ENCODE peak calls at places on chromosome 1, in nine cellular contexts. One of them, this sample, is unnamed. For H3K4me1 and H3K27me3, the result is how much of the 10 kb centered on the place peaks cover.

GRCh38 chr1:17790383-17791054 is 35.4 kb downstream of the ACTL8 start:
- DNase-seq in cardiac muscle cell: no peak
- DNase-seq in heart left ventricle: no peak
- DNase-seq in A673: no peak
- DNase-seq in fibroblast of lung: no peak
- DNase-seq in IMR-90: no peak
- DNase-seq in CD8-positive, alpha-beta T cell: no peak
- DNase-seq in BE2C: no peak
- DNase-seq in HCT116: no peak
- DNase-seq in this sample: peak

GRCh38 chr1:205916541-205916940 is 26.7 kb downstream of the SLC26A9 start:
- DNase-seq in cardiac muscle cell: no peak
- DNase-seq in heart left ventricle: no peak
- DNase-seq in A673: no peak
- DNase-seq in fibroblast of lung: peak
- DNase-seq in IMR-90: peak
- DNase-seq in CD8-positive, alpha-beta T cell: no peak
- DNase-seq in BE2C: no peak
- DNase-seq in HCT116: no peak
- DNase-seq in this sample: no peak

GRCh38 chr1:41416552-41417334 is 55.5 kb downstream of the FOXO6 start:
- DNase-seq in cardiac muscle cell: peak
- DNase-seq in heart left ventricle: peak
- DNase-seq in A673: peak
- DNase-seq in fibroblast of lung: peak
- DNase-seq in IMR-90: peak
- DNase-seq in CD8-positive, alpha-beta T cell: peak
- DNase-seq in BE2C: peak
- DNase-seq in HCT116: peak
- DNase-seq in this sample: no peak

GRCh38 chr1:207972350-207972749 is 61.4 kb upstream of the CD34 start:
- DNase-seq in cardiac muscle cell: no peak
- DNase-seq in heart left ventricle: no peak
- DNase-seq in A673: no peak
- DNase-seq in fibroblast of lung: no peak
- DNase-seq in IMR-90: no peak
- DNase-seq in CD8-positive, alpha-beta T cell: no peak
- DNase-seq in BE2C: no peak
- DNase-seq in HCT116: no peak
- DNase-seq in this sample: no peak

GRCh38 chr1:161737625-161738024 is 12.0 kb upstream of the DUSP12 start:
- DNase-seq in cardiac muscle cell: no peak
- DNase-seq in heart left ventricle: no peak
- DNase-seq in A673: no peak
- DNase-seq in fibroblast of lung: no peak
- DNase-seq in IMR-90: no peak
- DNase-seq in CD8-positive, alpha-beta T cell: no peak
- DNase-seq in BE2C: no peak
- DNase-seq in HCT116: no peak
- DNase-seq in this sample: no peak

GRCh38 chr1:157156058-157156541 is 17.9 kb upstream of the ETV3 start:
- DNase-seq in cardiac muscle cell: peak
- DNase-seq in heart left ventricle: peak
- DNase-seq in A673: peak
- DNase-seq in fibroblast of lung: peak
- DNase-seq in IMR-90: peak
- DNase-seq in CD8-positive, alpha-beta T cell: peak
- DNase-seq in BE2C: peak
- DNase-seq in HCT116: peak
- DNase-seq in this sample: peak

GRCh38 chr1:10415211-10415930 is 14.9 kb upstream of the CENPS start:
- DNase-seq in cardiac muscle cell: peak
- DNase-seq in heart left ventricle: no peak
- DNase-seq in A673: peak
- DNase-seq in fibroblast of lung: peak
- DNase-seq in IMR-90: peak
- DNase-seq in CD8-positive, alpha-beta T cell: no peak
- DNase-seq in BE2C: no peak
- DNase-seq in HCT116: no peak
- DNase-seq in this sample: peak

GRCh38 chr1:32892368-32893197 is 6.3 kb downstream of the HPCA start:
- DNase-seq in cardiac muscle cell: peak
- DNase-seq in heart left ventricle: no peak
- DNase-seq in A673: peak
- DNase-seq in fibroblast of lung: peak
- DNase-seq in IMR-90: no peak
- DNase-seq in CD8-positive, alpha-beta T cell: peak
- DNase-seq in BE2C: peak
- DNase-seq in HCT116: no peak
- DNase-seq in this sample: no peak

GRCh38 chr1:203424861-203425667 is 50.5 kb upstream of the PRELP start:
- DNase-seq in cardiac muscle cell: no peak
- DNase-seq in heart left ventricle: no peak
- DNase-seq in A673: no peak
- DNase-seq in fibroblast of lung: no peak
- DNase-seq in IMR-90: peak
- DNase-seq in CD8-positive, alpha-beta T cell: no peak
- DNase-seq in BE2C: peak
- DNase-seq in HCT116: no peak
- DNase-seq in this sample: no peak
- H3K4me3 ChIP-seq in cardiac muscle cell: no peak
- H3K4me3 ChIP-seq in heart left ventricle: no peak
- H3K4me3 ChIP-seq in A673: no peak
- H3K4me3 ChIP-seq in fibroblast of lung: no peak
- H3K4me3 ChIP-seq in IMR-90: no peak
- H3K4me3 ChIP-seq in CD8-positive, alpha-beta T cell: no peak
- H3K4me3 ChIP-seq in BE2C: no peak
- H3K4me3 ChIP-seq in HCT116: no peak
- H3K4me3 ChIP-seq in this sample: no peak

GRCh38 chr1:9167638-9168037 is 38.7 kb upstream of the GPR157 start:
- DNase-seq in cardiac muscle cell: no peak
- DNase-seq in heart left ventricle: no peak
- DNase-seq in A673: no peak
- DNase-seq in fibroblast of lung: no peak
- DNase-seq in IMR-90: no peak
- DNase-seq in CD8-positive, alpha-beta T cell: no peak
- DNase-seq in BE2C: no peak
- DNase-seq in HCT116: no peak
- DNase-seq in this sample: no peak

GRCh38 chr1:9174243-9174642 is 45.3 kb upstream of the GPR157 start:
- DNase-seq in cardiac muscle cell: no peak
- DNase-seq in heart left ventricle: no peak
- DNase-seq in A673: no peak
- DNase-seq in fibroblast of lung: no peak
- DNase-seq in IMR-90: no peak
- DNase-seq in CD8-positive, alpha-beta T cell: no peak
- DNase-seq in BE2C: no peak
- DNase-seq in HCT116: no peak
- DNase-seq in this sample: no peak

GRCh38 chr1:9166289-9167235 is 37.7 kb upstream of the GPR157 start:
- DNase-seq in cardiac muscle cell: peak
- DNase-seq in heart left ventricle: no peak
- DNase-seq in A673: no peak
- DNase-seq in fibroblast of lung: peak
- DNase-seq in IMR-90: peak
- DNase-seq in CD8-positive, alpha-beta T cell: no peak
- DNase-seq in BE2C: no peak
- DNase-seq in HCT116: no peak
- DNase-seq in this sample: no peak

GRCh38 chr1:9165396-9165795 is 36.5 kb upstream of the GPR157 start:
- DNase-seq in cardiac muscle cell: no peak
- DNase-seq in heart left ventricle: no peak
- DNase-seq in A673: no peak
- DNase-seq in fibroblast of lung: no peak
- DNase-seq in IMR-90: no peak
- DNase-seq in CD8-positive, alpha-beta T cell: no peak
- DNase-seq in BE2C: no peak
- DNase-seq in HCT116: no peak
- DNase-seq in this sample: no peak

GRCh38 chr1:9169601-9170137 is 40.8 kb upstream of the GPR157 start:
- DNase-seq in cardiac muscle cell: no peak
- DNase-seq in heart left ventricle: no peak
- DNase-seq in A673: no peak
- DNase-seq in fibroblast of lung: peak
- DNase-seq in IMR-90: no peak
- DNase-seq in CD8-positive, alpha-beta T cell: no peak
- DNase-seq in BE2C: no peak
- DNase-seq in HCT116: no peak
- DNase-seq in this sample: no peak
- H3K4me1 ChIP-seq in cardiac muscle cell: under half
- H3K4me1 ChIP-seq in heart left ventricle: under half
- H3K4me1 ChIP-seq in A673: under half
- H3K4me1 ChIP-seq in fibroblast of lung: under half
- H3K4me1 ChIP-seq in IMR-90: under half
- H3K4me1 ChIP-seq in CD8-positive, alpha-beta T cell: under half
- H3K4me1 ChIP-seq in BE2C: under half
- H3K4me1 ChIP-seq in HCT116: under half
- H3K4me1 ChIP-seq in this sample: under half

GRCh38 chr1:66055092-66055491 is 262.4 kb downstream of the PDE4B start:
- DNase-seq in cardiac muscle cell: no peak
- DNase-seq in heart left ventricle: no peak
- DNase-seq in A673: no peak
- DNase-seq in fibroblast of lung: no peak
- DNase-seq in IMR-90: no peak
- DNase-seq in CD8-positive, alpha-beta T cell: no peak
- DNase-seq in BE2C: no peak
- DNase-seq in HCT116: no peak
- DNase-seq in this sample: no peak

GRCh38 chr1:66044912-66045311 is 252.2 kb downstream of the PDE4B start:
- DNase-seq in cardiac muscle cell: no peak
- DNase-seq in heart left ventricle: no peak
- DNase-seq in A673: no peak
- DNase-seq in fibroblast of lung: no peak
- DNase-seq in IMR-90: no peak
- DNase-seq in CD8-positive, alpha-beta T cell: no peak
- DNase-seq in BE2C: no peak
- DNase-seq in HCT116: no peak
- DNase-seq in this sample: no peak

GRCh38 chr1:66046415-66046814 is 253.7 kb downstream of the PDE4B start:
- DNase-seq in cardiac muscle cell: peak
- DNase-seq in heart left ventricle: no peak
- DNase-seq in A673: no peak
- DNase-seq in fibroblast of lung: no peak
- DNase-seq in IMR-90: no peak
- DNase-seq in CD8-positive, alpha-beta T cell: no peak
- DNase-seq in BE2C: no peak
- DNase-seq in HCT116: no peak
- DNase-seq in this sample: no peak

GRCh38 chr1:66048011-66048410 is 255.3 kb downstream of the PDE4B start:
- DNase-seq in cardiac muscle cell: peak
- DNase-seq in heart left ventricle: no peak
- DNase-seq in A673: peak
- DNase-seq in fibroblast of lung: peak
- DNase-seq in IMR-90: peak
- DNase-seq in CD8-positive, alpha-beta T cell: no peak
- DNase-seq in BE2C: no peak
- DNase-seq in HCT116: no peak
- DNase-seq in this sample: no peak

DNA sequence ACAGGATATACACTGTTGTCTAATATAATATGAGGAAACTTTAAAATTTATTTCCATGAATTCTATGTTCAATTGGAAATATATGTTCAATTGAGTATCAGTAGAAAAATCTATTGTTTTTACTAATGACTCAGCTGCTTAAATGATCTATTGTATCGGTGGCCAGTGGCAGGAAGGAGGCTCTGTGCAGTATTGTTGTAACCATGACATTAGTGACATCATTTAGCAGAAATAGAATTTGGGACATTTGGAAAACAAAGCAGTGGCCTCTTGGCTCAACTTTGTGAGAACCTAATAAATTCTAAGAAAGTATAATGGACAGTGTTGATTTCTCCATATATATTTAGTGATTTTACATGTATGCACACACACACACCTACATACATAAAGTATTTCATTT is 257.4 kb downstream of the PDE4B start:
- DNase-seq in cardiac muscle cell: no peak
- DNase-seq in heart left ventricle: no peak
- DNase-seq in A673: no peak
- DNase-seq in fibroblast of lung: no peak
- DNase-seq in IMR-90: no peak
- DNase-seq in CD8-positive, alpha-beta T cell: no peak
- DNase-seq in BE2C: no peak
- DNase-seq in HCT116: no peak
- DNase-seq in this sample: no peak
- H3K27me3 ChIP-seq in cardiac muscle cell: under half
- H3K27me3 ChIP-seq in heart left ventricle: under half
- H3K27me3 ChIP-seq in A673: under half
- H3K27me3 ChIP-seq in fibroblast of lung: under half
- H3K27me3 ChIP-seq in IMR-90: under half
- H3K27me3 ChIP-seq in CD8-positive, alpha-beta T cell: under half
- H3K27me3 ChIP-seq in BE2C: under half
- H3K27me3 ChIP-seq in HCT116: under half
- H3K27me3 ChIP-seq in this sample: under half

GRCh38 chr1:116666747-116667576 is 571 bp downstream of the IGSF3 start:
- DNase-seq in cardiac muscle cell: no peak
- DNase-seq in heart left ventricle: no peak
- DNase-seq in A673: no peak
- DNase-seq in fibroblast of lung: no peak
- DNase-seq in IMR-90: no peak
- DNase-seq in CD8-positive, alpha-beta T cell: peak
- DNase-seq in BE2C: peak
- DNase-seq in HCT116: no peak
- DNase-seq in this sample: no peak

GRCh38 chr1:116665001-116665400 is 2.5 kb downstream of the IGSF3 start:
- DNase-seq in cardiac muscle cell: no peak
- DNase-seq in heart left ventricle: no peak
- DNase-seq in A673: no peak
- DNase-seq in fibroblast of lung: no peak
- DNase-seq in IMR-90: no peak
- DNase-seq in CD8-positive, alpha-beta T cell: no peak
- DNase-seq in BE2C: no peak
- DNase-seq in HCT116: no peak
- DNase-seq in this sample: no peak

GRCh38 chr1:116666090-116666489 is 1.4 kb downstream of the IGSF3 start:
- DNase-seq in cardiac muscle cell: no peak
- DNase-seq in heart left ventricle: no peak
- DNase-seq in A673: no peak
- DNase-seq in fibroblast of lung: no peak
- DNase-seq in IMR-90: no peak
- DNase-seq in CD8-positive, alpha-beta T cell: no peak
- DNase-seq in BE2C: peak
- DNase-seq in HCT116: no peak
- DNase-seq in this sample: no peak

GRCh38 chr1:116663821-116664220 is 3.7 kb downstream of the IGSF3 start:
- DNase-seq in cardiac muscle cell: no peak
- DNase-seq in heart left ventricle: no peak
- DNase-seq in A673: no peak
- DNase-seq in fibroblast of lung: no peak
- DNase-seq in IMR-90: no peak
- DNase-seq in CD8-positive, alpha-beta T cell: no peak
- DNase-seq in BE2C: no peak
- DNase-seq in HCT116: no peak
- DNase-seq in this sample: no peak

DNA sequence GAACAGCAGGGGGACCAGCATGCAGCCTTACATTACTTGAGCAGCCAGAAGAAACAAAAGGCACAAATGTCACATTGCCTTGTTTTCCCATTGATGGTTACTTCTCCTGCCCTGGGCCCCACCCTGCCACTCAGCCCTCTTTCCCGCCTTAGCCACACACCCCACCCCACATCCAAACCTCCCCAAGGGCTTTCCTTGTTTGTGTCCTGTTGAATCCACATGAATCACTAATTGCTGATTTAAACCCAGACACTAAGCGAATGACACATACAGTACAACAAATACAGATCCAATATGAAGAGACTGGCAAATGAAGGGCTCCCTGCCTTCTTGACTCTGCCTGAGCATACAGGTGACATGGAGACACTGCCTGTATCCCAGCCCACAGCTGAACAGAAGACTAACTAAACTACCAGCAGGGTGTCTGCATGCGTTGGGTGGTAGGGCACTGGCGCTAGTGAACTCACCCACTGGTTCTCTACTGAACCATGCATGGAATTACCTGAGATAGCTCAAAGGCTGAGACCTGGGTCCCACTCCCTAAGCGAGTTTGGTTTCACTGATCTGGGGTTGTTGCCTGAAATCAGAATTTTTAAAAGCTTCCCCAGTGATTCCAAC is 3.1 kb downstream of the IGSF3 start:
- DNase-seq in cardiac muscle cell: no peak
- DNase-seq in heart left ventricle: no peak
- DNase-seq in A673: no peak
- DNase-seq in fibroblast of lung: no peak
- DNase-seq in IMR-90: no peak
- DNase-seq in CD8-positive, alpha-beta T cell: no peak
- DNase-seq in BE2C: no peak
- DNase-seq in HCT116: no peak
- DNase-seq in this sample: no peak
- H3K4me3 ChIP-seq in cardiac muscle cell: no peak
- H3K4me3 ChIP-seq in heart left ventricle: no peak
- H3K4me3 ChIP-seq in A673: no peak
- H3K4me3 ChIP-seq in fibroblast of lung: no peak
- H3K4me3 ChIP-seq in IMR-90: no peak
- H3K4me3 ChIP-seq in CD8-positive, alpha-beta T cell: no peak
- H3K4me3 ChIP-seq in BE2C: no peak
- H3K4me3 ChIP-seq in HCT116: no peak
- H3K4me3 ChIP-seq in this sample: no peak